ENCODE peak calls at places on chromosome 19, in four cellular contexts. H is HS-5, T is activated T-cell treated with anti-CD3 and anti-CD28 coated beads for 24 hours, U is AG10803. A is an unnamed sample.

GRCh38 chr19:33740811-33741396 is 55.8 kb upstream of the KCTD15 start:
- DNase-seq in H (no peak), T (peak), U (peak), A (no peak)

GRCh38 chr19:54142166-54142780 is 4.7 kb downstream of the CNOT3 start:
- DNase-seq in H (no peak), T (no peak), U (no peak), A (no peak)

GRCh38 chr19:3178973-3179738 is 587 bp downstream of the S1PR4 start:
- DNase-seq in H (no peak), T (no peak), U (no peak), A (no peak)

GRCh38 chr19:39400997-39401548 is 5.6 kb upstream of the ZFP36 start:
- DNase-seq in H (no peak), T (no peak), U (no peak), A (no peak)

GRCh38 chr19:15680478-15680877 is 7.6 kb downstream of the CYP4F12 start:
- DNase-seq in H (no peak), T (no peak), U (no peak), A (no peak)

GRCh38 chr19:29188704-29189375 is 24.1 kb downstream of the UQCRFS1 start:
- DNase-seq in H (no peak), T (no peak), U (peak), A (no peak)

GRCh38 chr19:46953955-46954501 is 65.6 kb upstream of the NPAS1 start:
- DNase-seq in H (no peak), T (no peak), U (no peak), A (no peak)

GRCh38 chr19:46426506-46427162 is 2.1 kb downstream of the PNMA8C start:
- DNase-seq in H (no peak), T (no peak), U (peak), A (no peak)

GRCh38 chr19:3035542-3036118 is 6.5 kb upstream of the TLE2 start:
- DNase-seq in H (peak), T (peak), U (peak), A (peak)

GRCh38 chr19:21256722-21257121 is 72.5 kb downstream of the ZNF708 start:
- DNase-seq in H (peak), T (no peak), U (peak), A (peak)

GRCh38 chr19:34306824-34307223 is 52.5 kb downstream of the GARRE1 start:
- DNase-seq in H (no peak), T (no peak), U (no peak), A (no peak)

A was measured in epithelial cell of prostate.